ENCODE peak calls at places on chromosomes 12 and 14, in seven cellular contexts. L is HCT116, V is kidney, N is lower lobe of right lung, X is endodermal cell, C is tibial nerve, O is RWPE2. H is an unnamed sample.

GRCh38 chr12:3040663-3041544 is 36.3 kb upstream of the TSPAN9 start:
- DNase-seq in L (no peak), V (peak), N (no peak), X (peak), C (no peak), O (peak), H (no peak)

GRCh38 chr14:70317969-70318634 is 41.4 kb downstream of the COX16 start:
- DNase-seq in L (peak), V (no peak), N (no peak), X (peak), C (no peak), O (no peak), H (no peak)

GRCh38 chr12:125311050-125311449 is 245.8 kb downstream of the AACS start:
- DNase-seq in L (no peak), V (no peak), N (no peak), X (no peak), C (no peak), O (no peak), H (no peak)

GRCh38 chr12:108046135-108046534 is 83.0 kb upstream of the WSCD2 start:
- DNase-seq in L (no peak), V (no peak), N (no peak), X (no peak), C (no peak), O (no peak), H (no peak)

GRCh38 chr14:23209651-23210423 is 26.4 kb upstream of the SLC7A8 start:
- DNase-seq in L (no peak), V (no peak), N (no peak), X (no peak), C (no peak), O (no peak), H (no peak)

GRCh38 chr12:1593232-1594044 is 943 bp downstream of the FBXL14 start:
- DNase-seq in L (no peak), V (peak), N (peak), X (peak), C (no peak), O (peak), H (no peak)

GRCh38 chr12:88985631-88986030 is 366.7 kb downstream of the DUSP6 start:
- DNase-seq in L (no peak), V (no peak), N (no peak), X (no peak), C (no peak), O (no peak), H (no peak)

GRCh38 chr14:96055065-96055752 is 16.0 kb downstream of the C14orf132 start:
- DNase-seq in L (no peak), V (no peak), N (no peak), X (no peak), C (no peak), O (no peak), H (peak)

GRCh38 chr14:87049886-87050820 is 942.8 kb downstream of the GALC start:
- DNase-seq in L (no peak), V (no peak), N (no peak), X (peak), C (no peak), O (no peak), H (no peak)

GRCh38 chr14:48628870-48629269 is 953.5 kb upstream of the MDGA2 start:
- DNase-seq in L (no peak), V (no peak), N (no peak), X (no peak), C (no peak), O (no peak), H (no peak)

GRCh38 chr12:50201987-50202521 is 34.9 kb upstream of the CERS5 start:
- DNase-seq in L (peak), V (no peak), N (no peak), X (peak), C (no peak), O (peak), H (no peak)

GRCh38 chr12:78392918-78393317 is 471.7 kb upstream of the SYT1 start:
- DNase-seq in L (no peak), V (no peak), N (no peak), X (no peak), C (peak), O (no peak), H (no peak)

GRCh38 chr14:29220077-29220476 is 453.5 kb downstream of the FOXG1 start:
- DNase-seq in L (no peak), V (no peak), N (no peak), X (peak), C (no peak), O (no peak), H (no peak)

GRCh38 chr14:78074546-78074945 is 95.6 kb upstream of the NRXN3 start:
- DNase-seq in L (no peak), V (no peak), N (no peak), X (peak), C (no peak), O (no peak), H (no peak)

GRCh38 chr12:18479266-18479665 is 217.9 kb downstream of the PIK3C2G start:
- DNase-seq in L (no peak), V (no peak), N (no peak), X (no peak), C (no peak), O (no peak), H (no peak)

GRCh38 chr14:24634158-24634557 is at the start of gene GZMB:
- DNase-seq in L (no peak), V (no peak), N (no peak), X (no peak), C (no peak), O (no peak), H (no peak)

GRCh38 chr14:68569970-68570409 is 222.9 kb downstream of the ZFP36L1 start:
- DNase-seq in L (no peak), V (no peak), N (no peak), X (no peak), C (no peak), O (no peak), H (no peak)

GRCh38 chr14:32342854-32343200 is 13.7 kb downstream of the AKAP6 start:
- DNase-seq in L (no peak), V (no peak), N (no peak), X (no peak), C (no peak), O (no peak), H (no peak)

GRCh38 chr14:89805501-89805900 is 149.0 kb downstream of the EFCAB11 start:
- DNase-seq in L (no peak), V (no peak), N (no peak), X (no peak), C (no peak), O (no peak), H (no peak)

GRCh38 chr14:101128478-101129450 is 225.2 kb upstream of the RTL1 start:
- DNase-seq in L (no peak), V (peak), N (peak), X (peak), C (peak), O (no peak), H (peak)

GRCh38 chr12:114167431-114167830 is 201.3 kb upstream of the RBM19 start:
- DNase-seq in L (no peak), V (no peak), N (no peak), X (no peak), C (no peak), O (no peak), H (no peak)

GRCh38 chr14:87613856-87614255 is 379.1 kb downstream of the GALC start:
- DNase-seq in L (no peak), V (no peak), N (no peak), X (no peak), C (no peak), O (no peak), H (no peak)

GRCh38 chr12:115042341-115042740 is 358.4 kb upstream of the TBX3 start:
- DNase-seq in L (no peak), V (no peak), N (no peak), X (no peak), C (no peak), O (no peak), H (no peak)

GRCh38 chr12:111766608-111767361 is at the start of gene ALDH2:
- DNase-seq in L (peak), V (peak), N (peak), X (peak), C (peak), O (no peak), H (peak)

GRCh38 chr12:69070319-69071090 is 137.5 kb upstream of the CPM start:
- DNase-seq in L (peak), V (no peak), N (no peak), X (peak), C (peak), O (no peak), H (peak)

GRCh38 chr12:111437816-111438454 is 32.2 kb downstream of the SH2B3 start:
- DNase-seq in L (no peak), V (peak), N (peak), X (peak), C (peak), O (no peak), H (peak)

GRCh38 chr12:3658327-3659163 is 94.4 kb downstream of the CRACR2A start:
- DNase-seq in L (no peak), V (no peak), N (no peak), X (peak), C (no peak), O (no peak), H (no peak)

GRCh38 chr12:126389215-126389841 is 1324.1 kb downstream of the AACS start:
- DNase-seq in L (no peak), V (no peak), N (no peak), X (no peak), C (no peak), O (no peak), H (no peak)

GRCh38 chr14:88683119-88683518 is 109.6 kb downstream of the EML5 start:
- DNase-seq in L (no peak), V (no peak), N (no peak), X (no peak), C (no peak), O (no peak), H (no peak)

GRCh38 chr14:102900631-102901571 is 21.6 kb upstream of the AMN start:
- DNase-seq in L (no peak), V (no peak), N (peak), X (no peak), C (no peak), O (no peak), H (no peak)

GRCh38 chr12:105409881-105410471 is 79.5 kb downstream of the C12orf75 start:
- DNase-seq in L (no peak), V (no peak), N (peak), X (peak), C (peak), O (no peak), H (peak)

GRCh38 chr14:98498019-98498885 is 773.7 kb downstream of the BCL11B start:
- DNase-seq in L (no peak), V (no peak), N (no peak), X (no peak), C (no peak), O (peak), H (no peak)

GRCh38 chr14:103140316-103141109 is 17.3 kb downstream of the TNFAIP2 start:
- DNase-seq in L (no peak), V (peak), N (no peak), X (peak), C (no peak), O (no peak), H (no peak)

GRCh38 chr12:68798880-68799229 is 9.1 kb upstream of the MDM2 start:
- DNase-seq in L (no peak), V (no peak), N (no peak), X (no peak), C (no peak), O (no peak), H (no peak)

GRCh38 chr12:54006700-54007220 is 2.0 kb upstream of the HOXC8 start:
- DNase-seq in L (no peak), V (peak), N (no peak), X (no peak), C (no peak), O (no peak), H (no peak)
- H3K4me3 ChIP-seq in L (no peak), V (peak), N (peak), X (no peak), C (peak), O (no peak), H (peak)

DNA sequence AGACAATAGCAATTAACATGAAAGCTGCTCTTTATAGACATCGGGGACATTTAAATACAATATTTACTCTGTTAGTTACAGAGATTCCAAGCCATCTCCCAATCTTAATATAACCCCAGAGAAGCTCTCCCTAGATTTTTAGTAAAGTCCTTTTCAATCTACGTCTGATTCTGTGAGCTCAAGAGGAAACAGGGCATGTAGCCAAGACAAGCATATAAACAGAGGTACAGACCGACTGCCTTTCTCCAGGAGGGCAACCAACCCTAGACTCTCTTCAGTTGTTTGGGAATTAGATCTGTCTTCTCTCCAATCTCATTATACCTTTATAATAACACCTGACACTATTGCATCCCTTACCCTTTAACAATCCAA is 57.4 kb downstream of the TMTC1 start:
- DNase-seq in L (no peak), V (no peak), N (no peak), X (no peak), C (no peak), O (no peak), H (no peak)
- TF ChIP-seq CTCF in L (no peak), V (no peak), N (no peak), X (no peak), C (no peak), O (no peak), H (no peak)

GRCh38 chr12:4858385-4858784 is 51.3 kb upstream of the KCNA1 start:
- DNase-seq in L (no peak), V (no peak), N (no peak), X (peak), C (no peak), O (no peak), H (no peak)

GRCh38 chr12:4856556-4856955 is 53.1 kb upstream of the KCNA1 start:
- DNase-seq in L (no peak), V (no peak), N (no peak), X (no peak), C (no peak), O (no peak), H (no peak)

GRCh38 chr12:4855121-4855924 is 54.4 kb upstream of the KCNA1 start:
- DNase-seq in L (peak), V (no peak), N (no peak), X (peak), C (peak), O (no peak), H (no peak)

GRCh38 chr12:4859478-4860210 is 50.1 kb upstream of the KCNA1 start:
- DNase-seq in L (no peak), V (no peak), N (no peak), X (no peak), C (no peak), O (no peak), H (no peak)

DNA sequence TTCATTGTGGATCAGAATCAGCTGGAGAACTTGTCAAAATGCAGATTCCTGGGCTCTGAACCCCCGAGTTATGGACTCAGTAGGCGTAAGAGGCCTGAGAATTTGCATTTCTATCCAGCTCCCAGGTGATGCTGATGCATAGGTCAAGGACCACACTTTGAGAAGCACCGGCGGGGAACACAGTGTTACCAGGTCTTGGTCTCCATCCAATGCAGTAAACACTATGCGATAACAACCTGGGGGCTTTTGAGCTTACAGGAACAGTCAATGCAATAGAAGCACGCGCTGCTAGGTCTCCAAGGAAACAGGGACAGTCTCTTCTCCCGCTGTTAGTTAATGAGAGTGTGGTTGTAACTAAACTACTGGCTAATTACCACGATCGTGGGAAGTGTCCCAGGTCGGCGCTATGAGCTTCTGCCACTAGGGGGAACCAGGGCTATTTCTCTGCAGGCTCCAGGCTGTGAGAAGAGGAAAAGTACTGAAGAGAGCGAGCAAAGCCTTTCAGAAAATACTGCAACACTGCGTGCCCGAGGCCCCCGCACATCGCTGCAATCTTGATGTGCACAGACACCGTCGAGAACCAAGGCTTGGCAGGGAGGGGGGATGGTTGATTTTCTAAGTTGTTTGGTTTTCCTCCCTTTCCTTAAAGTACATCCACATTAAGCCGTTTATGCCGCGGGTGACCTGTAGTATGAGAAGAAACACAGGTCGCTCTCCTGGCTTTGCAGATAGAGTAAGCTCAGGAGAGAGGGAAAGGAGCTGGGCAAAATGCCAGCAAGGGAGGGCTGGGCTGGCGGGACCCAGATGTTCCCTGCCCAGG is 52.0 kb upstream of the KCNA1 start:
- DNase-seq in L (peak), V (peak), N (peak), X (peak), C (peak), O (no peak), H (peak)
- H3K4me3 ChIP-seq in L (no peak), V (no peak), N (peak), X (no peak), C (peak), O (no peak), H (no peak)

DNA sequence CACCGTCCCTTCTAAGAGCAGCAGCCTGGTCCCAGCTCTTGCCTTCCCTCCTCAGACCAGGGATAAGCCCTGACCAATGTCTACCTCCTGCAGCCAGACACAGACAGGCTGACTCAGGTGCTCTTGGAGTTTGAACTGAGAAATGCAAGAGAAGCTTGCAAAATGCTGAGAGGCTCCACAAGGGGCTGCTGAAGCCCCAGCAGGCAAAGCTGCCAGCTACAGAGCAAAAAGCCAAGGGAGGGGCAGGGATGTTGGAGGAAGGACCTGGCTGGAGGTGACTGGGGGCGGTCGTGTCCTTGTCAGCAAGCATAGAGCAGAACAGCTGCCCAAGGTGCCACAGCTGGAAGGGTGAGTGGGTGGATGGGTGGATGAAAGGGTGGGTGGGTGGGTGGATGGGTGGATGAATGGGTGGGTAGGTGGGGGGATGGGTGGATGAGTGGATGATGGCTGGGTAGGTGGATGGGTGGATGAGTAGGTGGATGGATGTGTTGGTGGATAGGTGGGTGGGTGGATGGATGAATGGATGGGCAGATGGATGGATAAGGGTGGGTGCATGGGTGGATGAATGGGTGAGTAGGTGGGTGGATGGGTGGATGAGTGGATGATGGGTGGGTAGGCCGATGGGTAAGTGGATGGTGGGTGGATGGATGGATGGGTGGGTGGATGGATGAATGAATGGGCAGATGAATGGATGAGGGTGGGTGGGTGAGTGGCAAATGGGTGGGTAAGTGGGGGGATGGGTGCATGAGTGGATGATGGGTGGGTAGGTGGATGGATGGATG is 4.0 kb upstream of the INF2 start:
- DNase-seq in L (no peak), V (peak), N (no peak), X (peak), C (no peak), O (no peak), H (no peak)
- TF ChIP-seq CTCF in L (no peak), V (no peak), N (no peak), X (peak), C (no peak), O (peak), H (no peak)

GRCh38 chr12:27554421-27555186 is 30.6 kb downstream of the PPFIBP1 start:
- DNase-seq in L (no peak), V (peak), N (no peak), X (no peak), C (peak), O (no peak), H (peak)
- H3K4me3 ChIP-seq in L (no peak), V (no peak), N (no peak), X (no peak), C (peak), O (no peak), H (peak)

DNA sequence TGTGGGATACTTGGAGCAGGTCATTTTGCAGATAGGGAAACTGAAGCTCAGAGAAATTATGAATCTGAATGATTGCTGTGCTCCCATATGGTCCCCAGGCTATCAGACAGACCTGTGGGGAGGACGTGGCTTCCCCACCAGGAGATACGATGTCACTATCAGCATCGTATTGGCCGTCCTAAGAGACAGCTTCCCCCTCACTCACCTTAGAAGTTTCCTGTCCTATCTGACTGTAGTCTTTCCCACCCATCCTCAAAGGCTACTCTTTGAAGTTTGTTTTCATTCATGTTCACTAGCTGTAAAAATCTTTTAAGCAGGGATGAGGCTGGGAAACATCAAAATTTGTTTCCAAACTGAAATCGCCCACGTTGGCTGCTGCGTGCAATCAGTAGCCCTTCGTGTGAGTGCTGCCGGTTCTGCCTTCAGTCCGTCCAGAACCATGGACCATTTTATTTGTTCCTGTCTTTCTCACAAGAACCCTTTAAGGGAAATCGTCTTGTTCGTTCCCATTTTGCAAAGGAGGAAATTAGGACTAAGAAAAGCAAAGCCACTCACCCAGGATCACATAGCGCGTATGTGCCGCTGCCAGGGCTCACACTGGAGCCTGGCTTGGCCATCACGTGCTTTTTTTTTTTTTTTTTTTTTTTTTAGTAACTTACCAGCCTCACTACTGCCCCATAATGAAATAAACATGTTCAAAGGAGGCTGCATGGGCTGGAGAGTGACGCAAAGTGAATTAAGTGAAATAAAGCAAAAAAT is 1.0 kb upstream of the KDM2B start:
- DNase-seq in L (no peak), V (no peak), N (no peak), X (peak), C (peak), O (no peak), H (peak)
- TF ChIP-seq CTCF in L (no peak), V (no peak), N (no peak), X (no peak), C (no peak), O (no peak), H (no peak)

GRCh38 chr12:51424662-51425539 is at the start of gene SLC4A8:
- DNase-seq in L (peak), V (peak), N (peak), X (peak), C (peak), O (peak), H (peak)
- H3K4me3 ChIP-seq in L (peak), V (peak), N (peak), X (peak), C (peak), O (peak), H (peak)

GRCh38 chr12:52037248-52037861 is 13.9 kb upstream of the NR4A1 start:
- DNase-seq in L (no peak), V (peak), N (peak), X (peak), C (no peak), O (no peak), H (peak)
- TF ChIP-seq CTCF in L (peak), V (no peak), N (no peak), X (peak), C (no peak), O (no peak), H (no peak)